ENCODE peak calls at places on chromosomes 3 and 15, in seven cellular contexts. Y is H9, C is mesendoderm, U is IMR-90, M is neuronal stem cell, G is mesenchymal stem cell, S is H1. I is an unnamed sample.

GRCh38 chr3:152835311-152836102 is 576 bp downstream of the P2RY1 start:
- DNase-seq in Y (peak), C (peak), U (peak), M (peak), G (peak), S (peak), I (peak)

GRCh38 chr15:28896944-28897343 is 11.2 kb downstream of the APBA2 start:
- DNase-seq in Y (no peak), C (no peak), U (peak), M (no peak), G (peak), S (no peak), I (peak)

GRCh38 chr15:70876683-70877082 is 15.6 kb downstream of the THAP10 start:
- DNase-seq in Y (no peak), C (no peak), U (no peak), M (no peak), G (no peak), S (no peak), I (no peak)

GRCh38 chr3:86993704-86994103 is 2.8 kb upstream of the VGLL3 start:
- DNase-seq in Y (no peak), C (peak), U (peak), M (no peak), G (peak), S (no peak), I (peak)

GRCh38 chr3:111210003-111210699 is 138.5 kb downstream of the NECTIN3 start:
- DNase-seq in Y (no peak), C (peak), U (peak), M (no peak), G (peak), S (no peak), I (peak)

GRCh38 chr3:138862531-138862923 is 27.8 kb upstream of the PIK3CB start:
- DNase-seq in Y (peak), C (peak), U (no peak), M (no peak), G (no peak), S (peak), I (peak)

GRCh38 chr15:69289312-69290146 is 9.2 kb upstream of the PAQR5 start:
- DNase-seq in Y (no peak), C (peak), U (peak), M (no peak), G (peak), S (no peak), I (no peak)

GRCh38 chr3:72820405-72820804 is 27.8 kb downstream of the SHQ1 start:
- DNase-seq in Y (no peak), C (no peak), U (peak), M (no peak), G (peak), S (no peak), I (no peak)

GRCh38 chr15:23594252-23594770 is 28.8 kb downstream of the MKRN3 start:
- DNase-seq in Y (no peak), C (no peak), U (no peak), M (no peak), G (no peak), S (no peak), I (no peak)

GRCh38 chr3:154430014-154430413 is at the start of gene GPR149:
- DNase-seq in Y (peak), C (peak), U (no peak), M (no peak), G (no peak), S (no peak), I (no peak)

GRCh38 chr15:54045397-54045796 is 67.2 kb downstream of the UNC13C start:
- DNase-seq in Y (no peak), C (peak), U (no peak), M (no peak), G (no peak), S (no peak), I (no peak)

GRCh38 chr3:111200027-111200426 is 128.4 kb downstream of the NECTIN3 start:
- DNase-seq in Y (no peak), C (peak), U (peak), M (no peak), G (peak), S (no peak), I (no peak)

DNA sequence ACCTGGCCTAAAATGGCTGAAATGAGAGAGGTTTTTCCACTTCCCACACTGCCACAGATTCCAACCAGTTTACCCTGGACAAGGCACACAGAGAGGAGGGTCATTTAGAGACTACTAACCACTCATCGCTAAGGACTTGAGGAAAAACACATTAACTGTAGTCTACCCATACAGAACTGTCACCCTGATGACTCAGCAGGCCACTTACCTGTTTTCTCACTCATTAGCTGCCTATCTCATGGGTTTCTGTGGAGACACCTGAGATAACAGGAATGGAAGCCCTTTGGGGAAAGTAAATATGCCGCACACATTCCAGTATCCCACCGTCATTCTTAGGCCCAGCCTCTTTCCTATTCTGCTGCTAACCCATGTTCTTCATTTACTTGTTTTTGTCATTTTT is 50.0 kb downstream of the ABCC5 start:
- DNase-seq in Y (no peak), C (peak), U (no peak), M (no peak), G (no peak), S (no peak), I (peak)
- H3K4ac ChIP-seq in Y (no peak), C (no peak), U (no peak), M (no peak), G (no peak), S (no peak), I (no peak)

GRCh38 chr15:34969340-34970097 is at the start of gene AQR:
- DNase-seq in Y (peak), C (peak), U (peak), M (peak), G (peak), S (peak), I (peak)

DNA sequence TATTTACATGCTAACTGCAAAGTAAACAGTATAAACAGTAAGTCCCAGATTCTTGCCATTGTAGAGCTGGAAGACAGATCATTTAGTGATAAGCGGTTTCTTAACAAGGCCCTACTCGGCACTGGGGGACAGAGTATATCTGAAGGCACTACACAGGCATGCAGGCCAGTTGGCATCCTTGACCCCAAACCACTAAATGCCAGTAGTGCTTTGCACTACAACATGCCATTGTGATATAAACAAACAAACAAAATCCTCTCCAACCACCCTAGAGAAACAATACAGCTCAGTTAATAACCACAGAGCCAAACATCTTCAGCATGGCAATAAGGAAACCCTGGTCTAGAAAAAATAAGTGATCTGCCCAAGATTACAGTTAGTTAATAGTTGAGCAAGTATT is 5.3 kb downstream of the AQR start:
- DNase-seq in Y (no peak), C (no peak), U (no peak), M (no peak), G (no peak), S (no peak), I (no peak)
- H3K4ac ChIP-seq in Y (no peak), C (no peak), U (no peak), M (no peak), G (no peak), S (no peak), I (no peak)

GRCh38 chr3:37824090-37824953 is 37.4 kb upstream of the CTDSPL start:
- DNase-seq in Y (no peak), C (peak), U (no peak), M (no peak), G (no peak), S (no peak), I (no peak)

GRCh38 chr3:37819591-37819990 is 42.1 kb upstream of the CTDSPL start:
- DNase-seq in Y (no peak), C (no peak), U (no peak), M (no peak), G (peak), S (no peak), I (no peak)

GRCh38 chr3:37816271-37816670 is 45.4 kb upstream of the CTDSPL start:
- DNase-seq in Y (no peak), C (no peak), U (peak), M (no peak), G (no peak), S (no peak), I (no peak)

GRCh38 chr3:37823189-37823588 is 38.5 kb upstream of the CTDSPL start:
- DNase-seq in Y (no peak), C (no peak), U (peak), M (no peak), G (no peak), S (no peak), I (no peak)

DNA sequence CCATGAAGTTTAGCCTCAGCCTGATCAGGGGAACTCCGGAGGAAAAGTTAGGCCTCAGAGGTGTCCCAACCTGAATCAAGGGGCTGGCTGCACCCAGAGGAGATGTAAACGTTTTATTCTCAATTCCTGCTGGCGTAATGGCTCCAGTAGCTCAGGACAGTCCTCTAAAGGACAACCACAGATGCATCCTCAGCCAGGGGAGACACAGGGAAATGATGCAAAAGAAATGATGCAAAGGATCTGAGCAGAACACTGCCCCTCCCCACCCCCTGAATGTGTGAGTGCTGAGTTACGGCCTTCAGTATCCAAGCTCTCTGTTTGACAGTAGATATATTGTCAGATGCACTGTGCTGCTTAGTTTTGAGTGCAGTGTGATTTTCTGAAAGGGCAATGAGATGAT is 41.5 kb upstream of the CTDSPL start:
- DNase-seq in Y (no peak), C (no peak), U (no peak), M (no peak), G (no peak), S (no peak), I (no peak)
- H3K4ac ChIP-seq in Y (no peak), C (no peak), U (no peak), M (no peak), G (no peak), S (no peak), I (no peak)

DNA sequence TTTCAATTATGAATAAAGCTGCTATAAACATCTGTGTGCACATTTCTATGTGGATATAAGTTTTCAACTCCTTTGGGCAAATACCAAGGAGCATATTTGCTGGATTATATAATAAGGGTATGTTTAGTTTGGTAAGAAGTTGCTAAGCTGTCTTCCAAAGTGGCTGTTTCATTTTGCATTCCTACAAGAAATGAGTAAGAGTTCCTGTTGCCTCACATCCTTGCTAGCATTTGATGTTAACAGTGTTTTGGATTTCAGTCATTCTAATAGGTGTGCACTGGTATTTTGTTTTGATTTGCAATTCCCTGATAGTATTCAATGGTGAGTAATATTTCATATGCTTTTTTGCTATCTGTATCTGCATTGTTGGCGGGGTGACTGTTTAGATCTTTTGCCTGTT is 120.7 kb upstream of the MDFIC2 start:
- DNase-seq in Y (no peak), C (no peak), U (peak), M (no peak), G (peak), S (no peak), I (peak)
- H3K4ac ChIP-seq in Y (no peak), C (no peak), U (no peak), M (no peak), G (no peak), S (no peak), I (no peak)

GRCh38 chr15:35166730-35167359 is 81.8 kb upstream of the NANOGP8 start:
- DNase-seq in Y (no peak), C (peak), U (peak), M (no peak), G (peak), S (no peak), I (peak)
- H3K4ac ChIP-seq in Y (no peak), C (no peak), U (peak), M (no peak), G (no peak), S (no peak), I (no peak)

GRCh38 chr3:127411083-127411727 is 123.4 kb upstream of the PRR20G start:
- DNase-seq in Y (peak), C (peak), U (no peak), M (no peak), G (no peak), S (peak), I (no peak)
- H3K4ac ChIP-seq in Y (no peak), C (no peak), U (no peak), M (no peak), G (no peak), S (no peak), I (no peak)

DNA sequence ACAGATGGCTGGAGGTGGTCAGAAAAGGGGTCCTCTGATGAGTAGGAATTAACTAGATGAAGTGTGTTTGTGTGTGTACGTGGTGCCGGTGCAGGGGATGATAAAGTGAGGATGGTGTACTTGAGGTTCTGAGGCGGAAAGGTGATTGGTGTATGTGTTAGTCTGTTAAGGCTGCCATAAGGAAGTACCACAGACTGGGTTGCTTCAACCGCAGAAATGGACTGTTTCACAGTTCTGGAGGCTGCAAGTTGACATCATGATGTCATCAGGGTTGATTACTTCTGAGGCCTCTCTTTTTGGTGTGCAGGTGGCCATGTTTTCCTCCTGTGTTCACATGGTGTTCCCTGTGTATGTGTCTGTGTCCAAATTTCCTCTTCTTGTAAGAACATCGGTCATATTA is 202.4 kb upstream of the RGMA start:
- DNase-seq in Y (no peak), C (no peak), U (no peak), M (no peak), G (no peak), S (no peak), I (no peak)
- H3K4ac ChIP-seq in Y (no peak), C (no peak), U (no peak), M (no peak), G (no peak), S (no peak), I (no peak)